ENCODE peak calls at places on chromosome 1, in ten cellular contexts. W is substantia nigra; Z is nucleus accumbens; H is effector CD4-positive, alpha-beta T cell; P is smooth muscle cell of the brain vasculature; A is RWPE1; K is GM20000; M is mesothelial cell of epicardium; C is iPS-NIHi11; X is skeletal muscle cell. U is an unnamed sample.

GRCh38 chr1:204645251-204645650 is 40.3 kb downstream of the LRRN2 start:
- DNase-seq in K (no peak), M (no peak), P (no peak), W (no peak), A (no peak), X (no peak), C (no peak), Z (no peak), H (no peak), U (no peak)

GRCh38 chr1:12447849-12448312 is 170.1 kb downstream of the DHRS3 start:
- DNase-seq in K (no peak), W (no peak), X (no peak), Z (no peak), C (no peak), A (no peak), H (no peak), M (no peak), P (no peak), U (no peak)

GRCh38 chr1:62536865-62537264 is 60.5 kb upstream of the ANGPTL3 start:
- DNase-seq in H (no peak), K (no peak), M (no peak), P (no peak), C (no peak), W (no peak), X (no peak), Z (no peak), A (no peak), U (no peak)

GRCh38 chr1:87888456-87888855 is 559.8 kb downstream of the LMO4 start:
- DNase-seq in Z (no peak), K (no peak), A (no peak), M (no peak), W (no peak), X (no peak), P (no peak), C (no peak), H (no peak), U (no peak)

GRCh38 chr1:243481101-243481500 is 225.3 kb downstream of the SDCCAG8 start:
- DNase-seq in X (no peak), P (no peak), W (no peak), C (no peak), A (no peak), H (no peak), Z (no peak), M (no peak), K (no peak), U (no peak)

GRCh38 chr1:70221241-70222077 is at the start of gene SRSF11:
- DNase-seq in A (peak; percentile 86), K (peak; percentile 91), P (peak; percentile 85), W (peak; percentile 94), X (peak; percentile 81), Z (peak; percentile 95), M (peak; percentile 92), C (peak; percentile 94), H (peak; percentile 98), U (peak; percentile 48)

GRCh38 chr1:27528701-27529637 is 39.0 kb upstream of the WASF2 start:
- DNase-seq in W (peak; percentile 59), C (no peak), X (no peak), M (no peak), Z (peak; percentile 67), P (no peak), H (no peak), A (no peak), K (no peak), U (no peak)

GRCh38 chr1:222454782-222455181 is 93.1 kb downstream of the HHIPL2 start:
- DNase-seq in X (no peak), M (no peak), A (peak; percentile 35), P (no peak), W (no peak), H (no peak), Z (peak; percentile 51), C (no peak), K (no peak), U (no peak)

GRCh38 chr1:3676581-3677410 is 24.5 kb downstream of the TP73 start:
- DNase-seq in M (no peak), A (no peak), H (no peak), P (no peak), Z (no peak), W (no peak), X (no peak), K (peak; percentile 79), C (no peak), U (no peak)

GRCh38 chr1:20430355-20431290 is 55.4 kb downstream of the CAMK2N1 start:
- DNase-seq in K (peak; percentile 55), W (no peak), Z (no peak), A (peak; percentile 54), H (no peak), M (peak; percentile 37), P (no peak), X (no peak), C (peak; percentile 92), U (no peak)

GRCh38 chr1:17112496-17113236 is 6.6 kb downstream of the PADI2 start:
- DNase-seq in X (no peak), W (no peak), Z (no peak), K (no peak), P (no peak), A (no peak), C (no peak), M (no peak), H (no peak), U (no peak)

GRCh38 chr1:161725888-161726630 is 4.7 kb downstream of the FCRLB start:
- DNase-seq in K (peak; percentile 36), Z (peak; percentile 44), H (peak; percentile 12), W (peak; percentile 44), C (peak; percentile 35), X (no peak), M (peak; percentile 29), P (no peak), A (peak; percentile 19), U (no peak)

GRCh38 chr1:151720190-151720953 is 950 bp upstream of the RIIAD1 start:
- DNase-seq in P (no peak), Z (no peak), A (no peak), H (no peak), K (peak; percentile 85), C (no peak), X (no peak), W (no peak), M (no peak), U (no peak)

GRCh38 chr1:67831850-67832513 is 1.3 kb downstream of the GNG12 start:
- DNase-seq in M (no peak), X (peak; percentile 33), K (peak; percentile 52), Z (peak; percentile 42), W (peak; percentile 32), C (peak; percentile 34), H (no peak), A (peak; percentile 75), P (no peak), U (no peak)

GRCh38 chr1:15012822-15013221 is 140.7 kb upstream of the TMEM51 start:
- DNase-seq in K (no peak), M (no peak), X (no peak), H (no peak), A (no peak), P (no peak), C (no peak), Z (no peak), W (no peak), U (no peak)

GRCh38 chr1:183227963-183228649 is 42.0 kb downstream of the LAMC2 start:
- DNase-seq in C (peak; percentile 74), A (no peak), M (no peak), X (no peak), H (no peak), P (no peak), Z (no peak), W (no peak), K (peak; percentile 63), U (no peak)

GRCh38 chr1:78007677-78008341 is 3.1 kb downstream of the DNAJB4 start:
- DNase-seq in Z (no peak), W (no peak), X (no peak), P (no peak), H (no peak), K (no peak), A (no peak), C (no peak), M (no peak), U (no peak)

GRCh38 chr1:11335417-11336070 is 62.5 kb downstream of the UBIAD1 start:
- DNase-seq in A (no peak), H (no peak), X (no peak), P (no peak), C (no peak), W (no peak), K (peak; percentile 81), Z (no peak), M (no peak), U (no peak)

GRCh38 chr1:239987103-239987745 is 104.5 kb upstream of the FMN2 start:
- DNase-seq in Z (no peak), X (peak; percentile 11), K (no peak), P (peak; percentile 23), A (no peak), C (no peak), M (no peak), W (no peak), H (no peak), U (no peak)

GRCh38 chr1:8661185-8662110 is 156.0 kb downstream of the RERE start:
- DNase-seq in X (peak; percentile 60), P (peak; percentile 62), C (no peak), M (no peak), A (peak; percentile 49), Z (no peak), W (no peak), K (peak; percentile 45), H (no peak), U (no peak)

GRCh38 chr1:85623061-85623471 is 42.5 kb downstream of the CCN1 start:
- DNase-seq in Z (no peak), H (no peak), M (no peak), A (peak; percentile 36), P (peak; percentile 71), C (no peak), X (peak; percentile 57), W (no peak), K (no peak), U (no peak)

GRCh38 chr1:170562644-170563338 is 30.8 kb downstream of the GORAB start:
- DNase-seq in X (peak; percentile 79), Z (peak; percentile 13), P (peak; percentile 85), C (peak; percentile 64), H (no peak), W (no peak), K (peak; percentile 30), A (peak; percentile 90), M (no peak), U (no peak)

GRCh38 chr1:202329891-202330290 is 11.8 kb downstream of the UBE2T start:
- DNase-seq in H (no peak), W (no peak), M (no peak), C (no peak), X (no peak), K (no peak), A (no peak), Z (no peak), P (no peak), U (no peak)

GRCh38 chr1:25569599-25570458 is 26.4 kb downstream of the LDLRAP1 start:
- DNase-seq in C (no peak), M (no peak), P (no peak), Z (no peak), A (no peak), W (no peak), X (no peak), H (no peak), K (no peak), U (no peak)

GRCh38 chr1:200897188-200897710 is 2.5 kb downstream of the INAVA start:
- DNase-seq in X (no peak), W (no peak), P (no peak), H (no peak), Z (no peak), K (no peak), A (no peak), C (no peak), M (no peak), U (no peak)

GRCh38 chr1:185309566-185309965 is 7.5 kb downstream of the IVNS1ABP start:
- DNase-seq in Z (no peak), H (no peak), X (no peak), P (no peak), A (no peak), M (no peak), K (no peak), W (no peak), C (no peak), U (no peak)

GRCh38 chr1:238777551-238777950 is 608.8 kb upstream of the CHRM3 start:
- DNase-seq in Z (no peak), W (no peak), P (no peak), X (no peak), M (no peak), K (no peak), H (no peak), A (no peak), C (no peak), U (no peak)

GRCh38 chr1:195141294-195141693 is 1466.9 kb downstream of the KCNT2 start:
- DNase-seq in A (no peak), C (no peak), H (no peak), M (no peak), Z (no peak), P (no peak), W (no peak), X (no peak), K (no peak), U (no peak)